ENCODE peak calls at places on chromosomes 2 and 18, in seven cellular contexts. N is astrocyte; C is WTC11; E is nephron progenitor cell; R is brain microvascular endothelial cell; Y is CD8-positive, alpha-beta T cell; X is GM23338. K is an unnamed sample.

GRCh38 chr2:237694423-237695194 is 67.2 kb downstream of the LRRFIP1 start:
- DNase-seq in N (no peak), C (no peak), E (no peak), R (no peak), Y (peak), X (no peak), K (no peak)

GRCh38 chr2:2662037-2662846 is 331.2 kb upstream of the MYT1L start:
- DNase-seq in N (no peak), C (no peak), E (no peak), R (no peak), Y (no peak), X (no peak), K (no peak)

GRCh38 chr18:8785261-8785660 is 79.9 kb downstream of the MTCL1 start:
- DNase-seq in N (no peak), C (no peak), E (no peak), R (no peak), Y (no peak), X (no peak), K (no peak)

GRCh38 chr18:33579147-33579867 is 1.3 kb downstream of the ASXL3 start:
- DNase-seq in N (no peak), C (no peak), E (peak), R (no peak), Y (no peak), X (peak), K (no peak)

GRCh38 chr2:15810451-15811150 is 129.7 kb upstream of the MYCN start:
- DNase-seq in N (no peak), C (no peak), E (no peak), R (no peak), Y (no peak), X (no peak), K (no peak)

GRCh38 chr18:13218376-13219011 is at the start of gene LDLRAD4:
- DNase-seq in N (no peak), C (no peak), E (peak), R (no peak), Y (peak), X (peak), K (peak)

GRCh38 chr2:200698217-200698616 is 112.4 kb downstream of the AOX1 start:
- DNase-seq in N (no peak), C (no peak), E (no peak), R (no peak), Y (no peak), X (no peak), K (no peak)

GRCh38 chr2:168841445-168841844 is 39.0 kb downstream of the NOSTRIN start:
- DNase-seq in N (no peak), C (no peak), E (no peak), R (no peak), Y (no peak), X (no peak), K (no peak)

GRCh38 chr2:134228493-134228903 is 25.4 kb upstream of the MGAT5 start:
- DNase-seq in N (no peak), C (no peak), E (no peak), R (no peak), Y (no peak), X (peak), K (no peak)

GRCh38 chr2:46351388-46352141 is 54.4 kb downstream of the EPAS1 start:
- DNase-seq in N (no peak), C (peak), E (no peak), R (no peak), Y (peak), X (peak), K (no peak)

GRCh38 chr2:159799833-159800232 is 1.8 kb upstream of the CD302 start:
- DNase-seq in N (no peak), C (no peak), E (no peak), R (no peak), Y (no peak), X (no peak), K (no peak)

GRCh38 chr2:37561615-37562569 is 109.5 kb downstream of the CDC42EP3 start:
- DNase-seq in N (peak), C (no peak), E (no peak), R (peak), Y (no peak), X (peak), K (no peak)

GRCh38 chr2:17336458-17336857 is 181.8 kb downstream of the RAD51AP2 start:
- DNase-seq in N (no peak), C (no peak), E (no peak), R (no peak), Y (no peak), X (no peak), K (no peak)

GRCh38 chr2:223096571-223096970 is 44.6 kb downstream of the KCNE4 start:
- DNase-seq in N (peak), C (no peak), E (no peak), R (no peak), Y (no peak), X (peak), K (no peak)

GRCh38 chr18:52426041-52426440 is 86.0 kb downstream of the DCC start:
- DNase-seq in N (no peak), C (no peak), E (no peak), R (no peak), Y (no peak), X (no peak), K (no peak)

GRCh38 chr2:67917332-67918054 is 145.3 kb downstream of the C1D start:
- DNase-seq in N (peak), C (no peak), E (no peak), R (peak), Y (no peak), X (no peak), K (no peak)

GRCh38 chr18:2070636-2071035 is 500.7 kb downstream of the METTL4 start:
- DNase-seq in N (no peak), C (no peak), E (no peak), R (no peak), Y (no peak), X (no peak), K (no peak)

GRCh38 chr18:66687635-66688034 is 83.7 kb upstream of the CDH19 start:
- DNase-seq in N (no peak), C (no peak), E (no peak), R (no peak), Y (no peak), X (no peak), K (no peak)

GRCh38 chr2:26455037-26455800 is 22.7 kb downstream of the OTOF start:
- DNase-seq in N (no peak), C (no peak), E (no peak), R (no peak), Y (no peak), X (no peak), K (no peak)

GRCh38 chr2:163737169-163737439 is 1.3 kb upstream of the FIGN start:
- DNase-seq in N (no peak), C (no peak), E (no peak), R (peak), Y (no peak), X (peak), K (no peak)

GRCh38 chr2:9004338-9005204 is 1.1 kb upstream of the MBOAT2 start:
- DNase-seq in N (peak), C (no peak), E (no peak), R (no peak), Y (no peak), X (no peak), K (no peak)

GRCh38 chr2:26438526-26438925 is 36.8 kb downstream of the DRC1 start:
- DNase-seq in N (peak), C (no peak), E (peak), R (peak), Y (no peak), X (peak), K (no peak)

GRCh38 chr2:105455488-105455991 is 56.7 kb upstream of the FHL2 start:
- DNase-seq in N (peak), C (no peak), E (no peak), R (peak), Y (no peak), X (no peak), K (no peak)

GRCh38 chr18:28729321-28729720 is 552.4 kb upstream of the CDH2 start:
- DNase-seq in N (peak), C (no peak), E (no peak), R (no peak), Y (no peak), X (no peak), K (no peak)

GRCh38 chr18:27419646-27420045 is 234.5 kb upstream of the CHST9 start:
- DNase-seq in N (no peak), C (no peak), E (no peak), R (no peak), Y (no peak), X (no peak), K (no peak)

GRCh38 chr2:101435011-101435862 is 39.7 kb downstream of the RFX8 start:
- DNase-seq in N (peak), C (peak), E (peak), R (no peak), Y (no peak), X (peak), K (peak)

GRCh38 chr2:96530474-96531357 is 5.8 kb upstream of the ARID5A start:
- DNase-seq in N (no peak), C (no peak), E (no peak), R (no peak), Y (no peak), X (no peak), K (no peak)

GRCh38 chr2:111705206-111705605 is 178.8 kb downstream of the ANAPC1 start:
- DNase-seq in N (no peak), C (no peak), E (no peak), R (no peak), Y (no peak), X (no peak), K (no peak)

GRCh38 chr2:17101596-17101995 is 416.6 kb downstream of the RAD51AP2 start:
- DNase-seq in N (peak), C (no peak), E (no peak), R (no peak), Y (no peak), X (no peak), K (no peak)

GRCh38 chr2:66430195-66430905 is 4.6 kb upstream of the MEIS1 start:
- DNase-seq in N (no peak), C (no peak), E (no peak), R (no peak), Y (no peak), X (no peak), K (no peak)

GRCh38 chr2:237257471-237257951 is 156.5 kb downstream of the COL6A3 start:
- DNase-seq in N (peak), C (no peak), E (no peak), R (no peak), Y (no peak), X (no peak), K (no peak)

GRCh38 chr18:4358618-4359017 is 96.5 kb downstream of the DLGAP1 start:
- DNase-seq in N (no peak), C (peak), E (no peak), R (no peak), Y (no peak), X (peak), K (no peak)

GRCh38 chr2:30869988-30870387 is 62.7 kb upstream of the CAPN13 start:
- DNase-seq in N (no peak), C (no peak), E (no peak), R (no peak), Y (no peak), X (peak), K (no peak)

GRCh38 chr2:216648105-216648504 is 14.9 kb downstream of the IGFBP2 start:
- DNase-seq in N (peak), C (no peak), E (no peak), R (no peak), Y (no peak), X (no peak), K (no peak)

GRCh38 chr2:225566798-225567197 is 167.3 kb downstream of the NYAP2 start:
- DNase-seq in N (no peak), C (no peak), E (no peak), R (no peak), Y (no peak), X (no peak), K (no peak)

GRCh38 chr18:23228102-23229051 is 93.1 kb downstream of the CABLES1 start:
- DNase-seq in N (peak), C (no peak), E (no peak), R (peak), Y (no peak), X (no peak), K (no peak)

DNA sequence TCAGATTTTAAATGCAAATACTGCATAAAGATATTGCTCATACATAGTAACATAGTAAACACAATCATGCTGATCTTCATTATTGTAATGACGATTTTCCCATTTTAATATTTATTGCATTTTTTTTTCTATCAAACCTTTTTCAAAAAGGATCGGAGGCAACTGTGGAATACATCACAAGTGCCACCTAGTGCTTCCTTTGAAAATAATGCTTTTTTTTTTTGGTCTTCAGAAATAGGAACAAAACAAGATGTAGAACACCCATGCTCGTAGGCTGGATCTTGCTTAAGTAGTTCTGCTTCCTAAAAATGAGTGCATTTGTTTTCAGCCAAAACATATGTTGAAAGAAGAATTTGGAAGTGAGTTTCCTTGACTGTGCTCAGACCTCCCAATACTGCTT is 35.7 kb upstream of the GPR155 start:
- DNase-seq in N (no peak), C (no peak), E (no peak), R (no peak), Y (no peak), X (peak), K (no peak)
- TF ChIP-seq CTCF in N (no peak), C (no peak), E (no peak), R (peak), Y (no peak), X (peak), K (peak)

GRCh38 chr2:33634261-33634910 is 35.3 kb upstream of the FAM98A start:
- DNase-seq in N (no peak), C (no peak), E (no peak), R (no peak), Y (no peak), X (peak), K (no peak)
- TF ChIP-seq CTCF in N (no peak), C (no peak), E (no peak), R (no peak), Y (no peak), X (peak), K (no peak)

GRCh38 chr2:59183070-59183469 is 941.9 kb upstream of the FANCL start:
- DNase-seq in N (no peak), C (no peak), E (no peak), R (no peak), Y (no peak), X (no peak), K (no peak)

GRCh38 chr2:59182249-59182648 is 941.1 kb upstream of the FANCL start:
- DNase-seq in N (no peak), C (peak), E (peak), R (peak), Y (no peak), X (peak), K (peak)

GRCh38 chr2:59181347-59181746 is 940.2 kb upstream of the FANCL start:
- DNase-seq in N (no peak), C (no peak), E (no peak), R (no peak), Y (no peak), X (no peak), K (no peak)

GRCh38 chr2:59180111-59180510 is 939.0 kb upstream of the FANCL start:
- DNase-seq in N (no peak), C (no peak), E (no peak), R (no peak), Y (no peak), X (no peak), K (no peak)

DNA sequence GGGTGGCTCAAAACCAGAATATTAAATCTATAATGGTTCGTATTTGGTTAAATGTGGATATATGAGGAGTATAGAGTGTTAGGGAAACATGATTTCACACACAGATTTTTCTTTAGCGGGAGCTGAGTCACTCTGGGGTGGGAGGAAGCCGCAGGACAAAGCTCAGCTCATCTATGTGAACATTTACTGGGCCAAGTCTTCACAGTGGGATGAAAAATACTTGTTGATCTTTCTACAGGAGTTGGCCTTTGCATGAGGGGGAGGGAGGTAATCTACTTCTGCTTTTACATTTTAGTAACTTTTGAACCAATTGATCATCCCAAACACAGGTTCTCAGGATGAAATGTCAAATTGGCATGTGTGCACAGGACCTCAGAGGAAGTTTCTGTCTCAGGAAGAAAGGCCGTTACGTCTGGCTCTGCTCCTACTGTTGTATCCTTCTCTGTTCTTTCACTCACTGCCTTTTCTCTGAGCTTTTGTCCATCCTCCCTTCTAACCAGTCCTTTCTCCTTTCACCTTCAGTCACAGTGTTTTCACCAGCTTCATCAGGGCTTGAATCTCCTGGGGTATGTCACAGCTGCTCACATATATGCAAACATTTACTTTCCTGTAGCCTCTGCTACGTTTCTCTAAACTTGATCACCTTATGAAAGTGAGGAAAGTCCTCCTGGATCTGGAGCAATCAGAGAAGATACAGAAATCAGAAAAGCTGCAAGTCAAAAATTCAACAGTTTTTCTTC is 943.3 kb upstream of the FANCL start:
- DNase-seq in N (no peak), C (no peak), E (no peak), R (peak), Y (no peak), X (no peak), K (no peak)
- TF ChIP-seq CTCF in N (no peak), C (no peak), E (no peak), R (no peak), Y (no peak), X (no peak), K (no peak)

GRCh38 chr2:88187927-88188326 is 17.8 kb downstream of the THNSL2 start:
- DNase-seq in N (no peak), C (peak), E (no peak), R (no peak), Y (no peak), X (peak), K (no peak)

GRCh38 chr2:88192613-88193012 is 22.5 kb downstream of the THNSL2 start:
- DNase-seq in N (no peak), C (no peak), E (no peak), R (no peak), Y (no peak), X (no peak), K (no peak)

GRCh38 chr2:88191722-88192042 is 21.5 kb downstream of the THNSL2 start:
- DNase-seq in N (no peak), C (no peak), E (no peak), R (no peak), Y (no peak), X (no peak), K (no peak)

GRCh38 chr2:88188741-88189140 is 18.6 kb downstream of the THNSL2 start:
- DNase-seq in N (peak), C (no peak), E (no peak), R (no peak), Y (no peak), X (no peak), K (no peak)

GRCh38 chr2:88190808-88191721 is 20.9 kb downstream of the THNSL2 start:
- DNase-seq in N (peak), C (peak), E (peak), R (no peak), Y (no peak), X (peak), K (peak)
- TF ChIP-seq CTCF in N (peak), C (peak), E (peak), R (peak), Y (peak), X (peak), K (peak)

K was measured in glutamatergic neuron.